ENCODE peak calls at places on chromosome 5, in ten cellular contexts. A, V, O, C, Z, G, D, X, J and T are unnamed samples.

GRCh38 chr5:151692312-151692711 is 5.6 kb upstream of the SPARC start:
- DNase-seq in X (no peak), A (no peak), J (no peak), D (no peak), Z (no peak), G (peak), V (no peak), C (no peak), O (no peak), T (no peak)

GRCh38 chr5:3114467-3114866 is 363.0 kb upstream of the IRX2 start:
- DNase-seq in X (no peak), G (no peak), Z (no peak), C (no peak), A (no peak), O (no peak), J (no peak), V (no peak), D (no peak), T (no peak)

GRCh38 chr5:8827701-8828100 is 718.2 kb downstream of the SEMA5A start:
- DNase-seq in O (no peak), X (no peak), Z (no peak), A (no peak), V (no peak), J (no peak), C (no peak), G (no peak), D (peak), T (no peak)

GRCh38 chr5:139403787-139404483 is at the start of gene SPATA24:
- DNase-seq in X (peak), J (peak), O (peak), C (peak), D (peak), G (peak), Z (peak), V (peak), A (peak), T (peak)

GRCh38 chr5:178324481-178325310 is 92.1 kb upstream of the PHYKPL start:
- DNase-seq in Z (no peak), V (no peak), J (no peak), O (no peak), D (no peak), A (no peak), C (no peak), X (no peak), G (no peak), T (no peak)

GRCh38 chr5:3428355-3428754 is 167.3 kb upstream of the IRX1 start:
- DNase-seq in O (no peak), C (peak), J (no peak), V (no peak), Z (no peak), A (no peak), X (no peak), D (no peak), G (no peak), T (no peak)

GRCh38 chr5:120088831-120089230 is 375.3 kb upstream of the PRR16 start:
- DNase-seq in C (no peak), J (no peak), A (no peak), O (peak), V (no peak), G (no peak), Z (no peak), D (peak), X (no peak), T (no peak)

GRCh38 chr5:177233802-177234201 is 69.7 kb downstream of the RAB24 start:
- DNase-seq in G (no peak), A (no peak), C (no peak), X (no peak), D (no peak), V (no peak), Z (no peak), J (no peak), O (no peak), T (no peak)

GRCh38 chr5:109388407-109388806 is 21.4 kb downstream of the PJA2 start:
- DNase-seq in Z (no peak), X (no peak), D (peak), V (no peak), G (no peak), C (no peak), A (no peak), J (no peak), O (no peak), T (no peak)

GRCh38 chr5:132489051-132489770 is 1.4 kb downstream of the IRF1 start:
- DNase-seq in D (no peak), C (peak), X (peak), Z (no peak), V (no peak), A (no peak), G (peak), O (no peak), J (peak), T (peak)

GRCh38 chr5:168073991-168074800 is 217.2 kb upstream of the WWC1 start:
- DNase-seq in J (no peak), X (no peak), O (no peak), Z (no peak), D (peak), A (no peak), C (no peak), G (no peak), V (no peak), T (no peak)

DNA sequence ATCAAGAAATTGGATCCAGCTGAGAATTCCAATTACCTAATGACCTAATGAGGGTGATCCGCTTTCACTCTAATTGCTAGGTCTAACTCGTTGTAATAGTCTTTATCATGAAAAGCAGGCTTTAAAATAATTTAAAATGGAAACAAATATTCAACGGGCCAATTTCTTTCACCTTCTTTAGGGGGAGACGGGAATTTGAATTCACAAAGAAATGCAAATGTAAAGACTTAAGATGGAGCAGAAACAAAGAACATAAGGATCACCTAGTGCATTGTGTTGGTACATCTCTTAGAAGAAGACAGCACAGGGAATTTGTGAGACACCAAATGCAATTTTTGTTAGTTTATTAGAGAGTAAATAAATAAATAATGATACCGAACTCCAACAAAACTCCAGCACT is 1.5 kb upstream of the KCNN2 start:
- DNase-seq in J (no peak), G (no peak), X (no peak), A (no peak), C (peak), Z (no peak), V (no peak), D (no peak), O (no peak), T (no peak)
- H3K4me3 ChIP-seq in J (no peak), G (no peak), X (no peak), A (peak), C (peak), Z (peak), V (peak), D (no peak), O (no peak), T (peak)

GRCh38 chr5:58127132-58127485 is 332.8 kb downstream of the PLK2 start:
- DNase-seq in O (no peak), Z (no peak), X (no peak), C (no peak), G (no peak), D (no peak), V (no peak), J (no peak), A (no peak), T (no peak)
- H3K4me3 ChIP-seq in O (no peak), Z (no peak), X (no peak), C (no peak), G (no peak), D (no peak), V (no peak), J (no peak), A (no peak), T (no peak)

DNA sequence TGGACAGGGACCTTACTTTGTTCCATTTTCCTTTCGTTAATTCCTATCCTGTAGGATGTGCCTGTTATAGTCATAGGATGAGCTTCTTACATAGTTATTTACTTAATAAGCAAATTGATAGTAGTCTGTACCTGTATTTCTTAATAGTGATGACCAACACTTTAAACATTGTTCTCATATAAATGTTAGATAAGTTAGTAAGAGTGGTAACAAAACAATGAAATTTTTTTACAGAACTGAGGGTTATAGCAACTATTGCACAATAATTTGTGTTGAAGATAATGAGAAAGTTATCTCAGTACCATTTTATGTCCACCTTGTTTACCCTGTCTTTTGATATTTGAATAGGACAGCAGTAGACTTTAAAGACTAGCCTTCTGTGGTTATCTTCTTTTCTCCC is 162.9 kb upstream of the ELL2 start:
- DNase-seq in V (no peak), X (no peak), J (no peak), C (no peak), O (no peak), G (no peak), A (no peak), Z (no peak), D (no peak), T (no peak)
- H3K4me3 ChIP-seq in V (no peak), X (no peak), J (no peak), C (no peak), O (no peak), G (no peak), A (no peak), Z (no peak), D (no peak), T (no peak)

GRCh38 chr5:20974423-20974822 is 986.4 kb upstream of the CDH18 start:
- DNase-seq in Z (no peak), D (peak), V (no peak), G (no peak), O (no peak), C (no peak), J (no peak), A (no peak), X (no peak), T (no peak)

GRCh38 chr5:20972419-20972925 is 984.5 kb upstream of the CDH18 start:
- DNase-seq in O (peak), A (peak), G (no peak), Z (no peak), C (peak), D (peak), X (no peak), V (no peak), J (no peak), T (no peak)
- H3K4me3 ChIP-seq in O (peak), A (no peak), G (no peak), Z (no peak), C (no peak), D (peak), X (no peak), V (no peak), J (no peak), T (peak)

DNA sequence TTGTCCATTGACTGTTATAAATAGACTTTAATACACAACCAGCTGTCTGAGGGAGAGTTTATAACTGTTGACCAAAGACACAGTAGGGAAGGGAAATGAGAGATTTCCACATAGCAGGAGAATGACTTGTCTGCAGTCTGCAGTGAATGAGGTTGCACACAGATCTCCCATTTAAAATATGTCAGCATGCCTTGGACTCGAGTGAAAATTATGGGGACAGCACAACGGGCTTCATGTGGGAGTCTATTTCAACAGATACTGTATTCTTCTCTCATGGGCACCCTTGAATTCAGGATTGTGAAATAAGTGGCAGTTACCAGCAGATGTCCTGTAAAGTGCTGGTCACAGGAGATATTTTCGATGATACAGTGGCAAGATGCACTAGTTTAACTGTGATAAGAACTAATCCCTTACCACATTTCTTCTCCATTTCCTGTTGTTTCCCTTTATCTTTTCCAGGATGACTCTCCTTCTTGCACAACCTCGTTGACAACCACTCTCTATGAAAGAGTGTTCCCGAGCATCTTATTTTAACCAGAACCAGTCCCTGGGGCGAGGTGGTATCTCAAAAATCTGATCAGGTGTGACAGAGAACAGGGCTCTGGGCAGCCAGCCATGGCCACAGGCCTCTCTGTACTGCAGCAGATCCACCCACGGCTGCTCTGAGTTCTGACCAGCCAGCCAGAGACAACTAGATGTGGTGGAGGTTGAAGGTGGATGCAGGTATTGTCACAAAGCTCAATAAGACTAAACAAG is 51.5 kb upstream of the MAP3K1 start:
- DNase-seq in D (peak), Z (no peak), X (no peak), A (no peak), G (no peak), V (no peak), J (peak), C (no peak), O (peak), T (peak)
- H3K4me3 ChIP-seq in D (no peak), Z (no peak), X (no peak), A (no peak), G (no peak), V (no peak), J (no peak), C (no peak), O (no peak), T (no peak)

GRCh38 chr5:38925154-38925925 is 79.5 kb downstream of the OSMR start:
- DNase-seq in C (no peak), G (no peak), D (peak), Z (no peak), J (no peak), O (peak), A (no peak), X (no peak), V (no peak), T (no peak)

GRCh38 chr5:38931731-38932130 is 85.9 kb downstream of the OSMR start:
- DNase-seq in J (no peak), Z (no peak), A (no peak), G (no peak), D (peak), X (no peak), V (no peak), C (no peak), O (peak), T (no peak)

GRCh38 chr5:38932854-38933408 is 87.1 kb downstream of the OSMR start:
- DNase-seq in X (no peak), D (no peak), Z (no peak), J (no peak), V (no peak), C (no peak), A (no peak), G (no peak), O (no peak), T (no peak)

GRCh38 chr5:38926121-38926520 is 80.3 kb downstream of the OSMR start:
- DNase-seq in J (no peak), V (no peak), X (no peak), D (peak), A (no peak), Z (no peak), G (no peak), O (peak), C (no peak), T (no peak)

DNA sequence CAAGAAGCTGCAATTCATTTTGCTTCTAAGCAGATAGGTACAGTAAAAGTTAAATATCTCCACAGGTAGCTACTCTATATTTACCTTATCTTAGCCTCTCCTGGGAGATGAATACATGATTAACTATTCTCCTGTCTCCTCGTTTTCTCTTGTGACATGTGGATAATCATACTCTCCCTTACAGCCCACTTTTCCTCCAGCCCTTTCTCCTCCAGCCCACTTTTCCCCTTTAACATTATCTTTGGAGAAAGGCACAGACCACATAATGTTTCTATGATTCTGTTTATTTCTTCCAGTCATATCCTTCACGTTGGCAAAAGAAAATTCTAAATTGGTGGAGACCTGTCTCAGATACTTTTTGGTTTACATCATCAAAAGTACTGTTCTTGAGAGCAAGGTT is 84.0 kb downstream of the OSMR start:
- DNase-seq in Z (no peak), G (no peak), V (no peak), J (no peak), C (no peak), X (no peak), O (no peak), A (no peak), D (no peak), T (no peak)
- H3K4me3 ChIP-seq in Z (no peak), G (no peak), V (no peak), J (no peak), C (no peak), X (no peak), O (no peak), A (no peak), D (no peak), T (no peak)